ENCODE peak calls at places on chromosomes 7 and 10, in nine cellular contexts. L is NCI-H446; I is amniotic epithelial cell; O is epithelial cell of esophagus; P is prostate gland; E is cardiac muscle cell; F is T follicular helper cell; M is activated T-cell treated with anti-CD3 and anti-CD28 coated beads, Interleukin-2, amount 50 U/mL, for 72 hours; Y is activated naive CD8-positive, alpha-beta T cell treated with anti-CD3 and anti-CD28 coated beads, Interleukin-2, amount 50 U/mL, for 24 hours. J is an unnamed sample.

GRCh38 chr10:59997807-59998525 is 91.6 kb upstream of the CCDC6 start:
- DNase-seq in L (no peak), I (no peak), O (no peak), P (peak; percentile 10), E (peak; percentile 5), F (no peak), M (no peak), Y (no peak), J (no peak)

GRCh38 chr10:102785818-102786217 is 42.1 kb downstream of the WBP1L start:
- DNase-seq in L (no peak), I (no peak), O (no peak), P (no peak), E (no peak), F (no peak), M (no peak), Y (no peak), J (no peak)

GRCh38 chr7:102287465-102288146 is 938 bp downstream of the SH2B2 start:
- DNase-seq in L (no peak), I (no peak), O (peak; percentile 22), P (no peak), E (peak; percentile 49), F (no peak), M (peak; percentile 27), Y (peak; percentile 24), J (no peak)

GRCh38 chr10:129971381-129972144 is 7.5 kb upstream of the EBF3 start:
- DNase-seq in L (no peak), I (peak; percentile 13), O (peak; percentile 56), P (peak; percentile 48), E (peak; percentile 86), F (no peak), M (peak; percentile 68), Y (peak; percentile 61), J (no peak)

GRCh38 chr10:119705434-119705831 is 20.4 kb upstream of the INPP5F start:
- DNase-seq in L (no peak), I (no peak), O (no peak), P (no peak), E (no peak), F (no peak), M (no peak), Y (no peak), J (no peak)

GRCh38 chr10:70078329-70078728 is 25.7 kb downstream of the MACROH2A2 start:
- DNase-seq in L (no peak), I (no peak), O (peak; percentile 29), P (no peak), E (no peak), F (no peak), M (no peak), Y (no peak), J (no peak)

GRCh38 chr10:133329401-133330202 is 7.1 kb downstream of the CALY start:
- DNase-seq in L (peak; percentile 9), I (peak; percentile 73), O (peak; percentile 79), P (peak; percentile 76), E (peak; percentile 94), F (peak; percentile 79), M (peak; percentile 90), Y (peak; percentile 92), J (peak; percentile 77)

GRCh38 chr7:104862719-104863118 is 151.3 kb upstream of the KMT2E start:
- DNase-seq in L (no peak), I (peak; percentile 14), O (no peak), P (no peak), E (peak; percentile 45), F (no peak), M (no peak), Y (no peak), J (no peak)

GRCh38 chr7:98360221-98361124 is 40.4 kb downstream of the BAIAP2L1 start:
- DNase-seq in L (no peak), I (no peak), O (no peak), P (no peak), E (peak; percentile 49), F (no peak), M (no peak), Y (no peak), J (no peak)

GRCh38 chr10:3955493-3955892 is 170.5 kb upstream of the KLF6 start:
- DNase-seq in L (no peak), I (peak; percentile 21), O (no peak), P (no peak), E (peak; percentile 75), F (no peak), M (no peak), Y (no peak), J (no peak)

GRCh38 chr7:27745064-27745583 is 5.2 kb downstream of the TAX1BP1 start:
- DNase-seq in L (no peak), I (peak; percentile 91), O (peak; percentile 54), P (no peak), E (peak; percentile 54), F (no peak), M (no peak), Y (no peak), J (no peak)

GRCh38 chr10:86979977-86980448 is 11.7 kb downstream of the ADIRF start:
- DNase-seq in L (no peak), I (no peak), O (no peak), P (no peak), E (peak; percentile 68), F (no peak), M (no peak), Y (no peak), J (no peak)

GRCh38 chr7:112926018-112926417 is 135.8 kb upstream of the TMEM168 start:
- DNase-seq in L (no peak), I (no peak), O (no peak), P (no peak), E (no peak), F (no peak), M (no peak), Y (no peak), J (no peak)

GRCh38 chr7:93799750-93800357 is 90.7 kb downstream of the TFPI2 start:
- DNase-seq in L (no peak), I (peak; percentile 28), O (peak; percentile 35), P (no peak), E (peak; percentile 19), F (no peak), M (no peak), Y (no peak), J (no peak)

GRCh38 chr10:48522011-48522765 is 82.7 kb downstream of the ARHGAP22 start:
- DNase-seq in L (no peak), I (no peak), O (no peak), P (no peak), E (no peak), F (no peak), M (no peak), Y (no peak), J (no peak)

GRCh38 chr10:119441151-119441821 is 101.2 kb downstream of the RGS10 start:
- DNase-seq in L (no peak), I (peak; percentile 88), O (peak; percentile 35), P (no peak), E (no peak), F (no peak), M (no peak), Y (no peak), J (no peak)

GRCh38 chr7:110534241-110534931 is 556.5 kb upstream of the LRRN3 start:
- DNase-seq in L (peak; percentile 60), I (peak; percentile 59), O (peak; percentile 97), P (peak; percentile 31), E (peak; percentile 16), F (no peak), M (no peak), Y (no peak), J (no peak)

GRCh38 chr10:21396889-21397288 is 128.6 kb downstream of the SKIDA1 start:
- DNase-seq in L (no peak), I (no peak), O (no peak), P (no peak), E (no peak), F (no peak), M (no peak), Y (no peak), J (no peak)

GRCh38 chr7:47816647-47817046 is 131.6 kb downstream of the PKD1L1 start:
- DNase-seq in L (no peak), I (peak; percentile 29), O (peak; percentile 46), P (no peak), E (no peak), F (no peak), M (no peak), Y (no peak), J (no peak)

GRCh38 chr7:100247152-100247757 is 27.5 kb downstream of the PVRIG start:
- DNase-seq in L (no peak), I (peak; percentile 61), O (peak; percentile 91), P (peak; percentile 80), E (peak; percentile 49), F (no peak), M (no peak), Y (peak; percentile 38), J (no peak)

GRCh38 chr7:87590578-87590977 is 10.1 kb downstream of the ABCB1 start:
- DNase-seq in L (no peak), I (no peak), O (no peak), P (no peak), E (no peak), F (no peak), M (no peak), Y (no peak), J (no peak)

GRCh38 chr10:123912466-123913201 is 21.0 kb upstream of the CPXM2 start:
- DNase-seq in L (no peak), I (no peak), O (no peak), P (no peak), E (no peak), F (no peak), M (no peak), Y (no peak), J (no peak)

GRCh38 chr7:90897961-90898469 is 301.9 kb downstream of the CDK14 start:
- DNase-seq in L (no peak), I (peak; percentile 23), O (no peak), P (no peak), E (no peak), F (no peak), M (no peak), Y (no peak), J (no peak)

GRCh38 chr10:87558333-87558732 is 53.6 kb downstream of the MINPP1 start:
- DNase-seq in L (no peak), I (no peak), O (no peak), P (no peak), E (no peak), F (no peak), M (no peak), Y (no peak), J (no peak)

GRCh38 chr10:12484945-12485805 is 135.8 kb downstream of the CAMK1D start:
- DNase-seq in L (no peak), I (no peak), O (no peak), P (no peak), E (peak; percentile 65), F (peak; percentile 11), M (peak; percentile 52), Y (peak; percentile 23), J (no peak)

GRCh38 chr7:81367335-81367801 is 402.5 kb downstream of the HGF start:
- DNase-seq in L (no peak), I (peak; percentile 93), O (peak; percentile 40), P (no peak), E (no peak), F (no peak), M (no peak), Y (no peak), J (no peak)

GRCh38 chr7:1024331-1024761 is 20.0 kb upstream of the GPR146 start:
- DNase-seq in L (no peak), I (no peak), O (no peak), P (no peak), E (no peak), F (no peak), M (no peak), Y (no peak), J (no peak)

GRCh38 chr7:128030999-128031681 is at the start of gene LRRC4:
- DNase-seq in L (no peak), I (peak; percentile 55), O (peak; percentile 60), P (no peak), E (peak; percentile 72), F (no peak), M (peak; percentile 34), Y (peak; percentile 43), J (no peak)

J was measured in tibial nerve.